ENCODE peak calls at places on chromosome 16, in seven cellular contexts. One of them, this sample, is unnamed.

GRCh38 chr16:1762196-1762878 is 9.0 kb downstream of the NME3 start:
- DNase-seq in H9: no peak
- DNase-seq in body of pancreas: no peak
- DNase-seq in stomach: no peak
- DNase-seq in heart right ventricle: no peak
- DNase-seq in testis: no peak
- DNase-seq in RWPE1: no peak
- DNase-seq in this sample: no peak

GRCh38 chr16:30637952-30638351 is 12.8 kb upstream of the PRR14 start:
- DNase-seq in H9: no peak
- DNase-seq in body of pancreas: no peak
- DNase-seq in stomach: no peak
- DNase-seq in heart right ventricle: no peak
- DNase-seq in testis: no peak
- DNase-seq in RWPE1: peak; percentile 28
- DNase-seq in this sample: no peak

GRCh38 chr16:55021595-55022475 is 91.2 kb downstream of the IRX5 start:
- DNase-seq in H9: peak; percentile 78
- DNase-seq in body of pancreas: no peak
- DNase-seq in stomach: no peak
- DNase-seq in heart right ventricle: no peak
- DNase-seq in testis: no peak
- DNase-seq in RWPE1: peak; percentile 41
- DNase-seq in this sample: no peak

GRCh38 chr16:23288726-23289512 is 13.2 kb upstream of the SCNN1B start:
- DNase-seq in H9: no peak
- DNase-seq in body of pancreas: no peak
- DNase-seq in stomach: no peak
- DNase-seq in heart right ventricle: no peak
- DNase-seq in testis: no peak
- DNase-seq in RWPE1: no peak
- DNase-seq in this sample: no peak

GRCh38 chr16:85902366-85903155 is 3.6 kb downstream of the IRF8 start:
- DNase-seq in H9: no peak
- DNase-seq in body of pancreas: no peak
- DNase-seq in stomach: peak; percentile 39
- DNase-seq in heart right ventricle: no peak
- DNase-seq in testis: no peak
- DNase-seq in RWPE1: no peak
- DNase-seq in this sample: no peak

GRCh38 chr16:57474671-57475661 is 11.3 kb downstream of the DOK4 start:
- DNase-seq in H9: peak; percentile 24
- DNase-seq in body of pancreas: no peak
- DNase-seq in stomach: no peak
- DNase-seq in heart right ventricle: no peak
- DNase-seq in testis: no peak
- DNase-seq in RWPE1: no peak
- DNase-seq in this sample: no peak

GRCh38 chr16:75019007-75019406 is 20.2 kb downstream of the ZNRF1 start:
- DNase-seq in H9: no peak
- DNase-seq in body of pancreas: no peak
- DNase-seq in stomach: no peak
- DNase-seq in heart right ventricle: no peak
- DNase-seq in testis: no peak
- DNase-seq in RWPE1: no peak
- DNase-seq in this sample: no peak

GRCh38 chr16:2250652-2251280 is 621 bp downstream of the ECI1 start:
- DNase-seq in H9: no peak
- DNase-seq in body of pancreas: peak; percentile 61
- DNase-seq in stomach: peak; percentile 62
- DNase-seq in heart right ventricle: no peak
- DNase-seq in testis: peak; percentile 44
- DNase-seq in RWPE1: no peak
- DNase-seq in this sample: no peak

GRCh38 chr16:306911-307370 is 24.0 kb downstream of the PDIA2 start:
- DNase-seq in H9: no peak
- DNase-seq in body of pancreas: no peak
- DNase-seq in stomach: no peak
- DNase-seq in heart right ventricle: no peak
- DNase-seq in testis: no peak
- DNase-seq in RWPE1: no peak
- DNase-seq in this sample: no peak
- H3K27ac ChIP-seq in H9: no peak overlapping the region
- H3K27ac ChIP-seq in body of pancreas: no peak overlapping the region
- H3K27ac ChIP-seq in stomach: no peak overlapping the region
- H3K27ac ChIP-seq in heart right ventricle: no peak overlapping the region
- H3K27ac ChIP-seq in testis: no peak overlapping the region
- H3K27ac ChIP-seq in RWPE1: peak overlapping the region; percentile 44
- H3K27ac ChIP-seq in this sample: no peak overlapping the region

GRCh38 chr16:4320571-4321137 is 4.8 kb downstream of the GLIS2 start:
- DNase-seq in H9: no peak
- DNase-seq in body of pancreas: peak; percentile 12
- DNase-seq in stomach: no peak
- DNase-seq in heart right ventricle: no peak
- DNase-seq in testis: no peak
- DNase-seq in RWPE1: no peak
- DNase-seq in this sample: no peak

GRCh38 chr16:4323071-4323844 is 7.4 kb downstream of the GLIS2 start:
- DNase-seq in H9: no peak
- DNase-seq in body of pancreas: peak; percentile 49
- DNase-seq in stomach: peak; percentile 47
- DNase-seq in heart right ventricle: no peak
- DNase-seq in testis: no peak
- DNase-seq in RWPE1: peak; percentile 76
- DNase-seq in this sample: no peak

GRCh38 chr16:4320030-4320429 is 4.2 kb downstream of the GLIS2 start:
- DNase-seq in H9: no peak
- DNase-seq in body of pancreas: no peak
- DNase-seq in stomach: no peak
- DNase-seq in heart right ventricle: no peak
- DNase-seq in testis: no peak
- DNase-seq in RWPE1: no peak
- DNase-seq in this sample: no peak

GRCh38 chr16:4322121-4323035 is 6.5 kb downstream of the GLIS2 start:
- DNase-seq in H9: no peak
- DNase-seq in body of pancreas: peak; percentile 15
- DNase-seq in stomach: no peak
- DNase-seq in heart right ventricle: no peak
- DNase-seq in testis: no peak
- DNase-seq in RWPE1: no peak
- DNase-seq in this sample: no peak

DNA sequence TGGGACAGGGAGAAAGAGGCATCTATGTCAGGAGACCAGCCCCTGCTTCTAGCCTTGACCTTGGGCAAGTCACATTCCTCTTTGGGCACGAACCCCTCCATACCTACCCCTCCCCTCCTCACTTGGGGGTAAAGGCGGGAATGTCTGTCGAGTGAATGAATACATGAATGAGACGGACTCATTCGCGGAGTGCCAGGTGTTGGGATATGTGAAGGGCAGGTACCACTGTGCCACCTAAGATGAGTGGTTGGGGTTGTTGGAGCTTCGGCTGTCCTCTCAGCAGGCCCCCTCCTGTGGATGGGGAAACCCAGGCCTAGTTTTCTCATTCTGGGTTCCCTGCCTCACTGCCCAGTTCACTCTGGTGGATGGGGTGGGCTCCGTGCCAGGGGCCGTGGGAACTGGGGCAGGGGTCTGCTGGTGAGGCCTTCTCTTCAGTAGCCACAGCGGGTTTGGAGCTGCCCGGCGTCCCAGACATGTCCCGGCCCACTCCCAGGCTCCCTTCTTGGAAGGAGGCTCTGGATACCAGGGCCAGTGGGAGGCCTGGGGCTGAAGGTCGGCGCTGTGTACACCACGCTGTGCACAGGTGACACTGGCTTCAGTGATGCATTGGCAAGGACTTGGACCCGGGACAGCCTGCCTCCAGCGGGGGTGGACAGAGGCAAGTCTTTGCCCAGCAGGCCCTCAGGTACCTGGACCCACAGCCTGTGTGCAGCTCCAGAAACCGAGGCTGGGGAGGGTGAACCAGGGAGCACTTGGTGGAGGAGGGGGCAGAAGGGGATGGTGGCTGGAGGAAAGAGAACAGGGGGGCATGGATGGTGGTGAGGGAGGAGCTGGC is 5.6 kb downstream of the GLIS2 start:
- DNase-seq in H9: no peak
- DNase-seq in body of pancreas: peak; percentile 12
- DNase-seq in stomach: no peak
- DNase-seq in heart right ventricle: no peak
- DNase-seq in testis: no peak
- DNase-seq in RWPE1: no peak
- DNase-seq in this sample: no peak
- H3K27ac ChIP-seq in H9: no peak overlapping the region
- H3K27ac ChIP-seq in body of pancreas: peak overlapping the region; percentile 90
- H3K27ac ChIP-seq in stomach: no peak overlapping the region
- H3K27ac ChIP-seq in heart right ventricle: peak overlapping the region; percentile 53
- H3K27ac ChIP-seq in testis: no peak overlapping the region
- H3K27ac ChIP-seq in RWPE1: peak overlapping the region; percentile 97
- H3K27ac ChIP-seq in this sample: peak overlapping the region; percentile 94

GRCh38 chr16:82136956-82137818 is 32.8 kb downstream of the MPHOSPH6 start:
- DNase-seq in H9: no peak
- DNase-seq in body of pancreas: no peak
- DNase-seq in stomach: no peak
- DNase-seq in heart right ventricle: no peak
- DNase-seq in testis: no peak
- DNase-seq in RWPE1: no peak
- DNase-seq in this sample: no peak

GRCh38 chr16:82138478-82139285 is 31.3 kb downstream of the MPHOSPH6 start:
- DNase-seq in H9: no peak
- DNase-seq in body of pancreas: no peak
- DNase-seq in stomach: no peak
- DNase-seq in heart right ventricle: no peak
- DNase-seq in testis: no peak
- DNase-seq in RWPE1: peak; percentile 18
- DNase-seq in this sample: no peak

GRCh38 chr16:82135844-82136243 is 34.2 kb downstream of the MPHOSPH6 start:
- DNase-seq in H9: no peak
- DNase-seq in body of pancreas: no peak
- DNase-seq in stomach: no peak
- DNase-seq in heart right ventricle: no peak
- DNase-seq in testis: no peak
- DNase-seq in RWPE1: no peak
- DNase-seq in this sample: no peak

GRCh38 chr16:82134884-82135283 is 35.1 kb downstream of the MPHOSPH6 start:
- DNase-seq in H9: no peak
- DNase-seq in body of pancreas: no peak
- DNase-seq in stomach: no peak
- DNase-seq in heart right ventricle: no peak
- DNase-seq in testis: no peak
- DNase-seq in RWPE1: no peak
- DNase-seq in this sample: no peak

DNA sequence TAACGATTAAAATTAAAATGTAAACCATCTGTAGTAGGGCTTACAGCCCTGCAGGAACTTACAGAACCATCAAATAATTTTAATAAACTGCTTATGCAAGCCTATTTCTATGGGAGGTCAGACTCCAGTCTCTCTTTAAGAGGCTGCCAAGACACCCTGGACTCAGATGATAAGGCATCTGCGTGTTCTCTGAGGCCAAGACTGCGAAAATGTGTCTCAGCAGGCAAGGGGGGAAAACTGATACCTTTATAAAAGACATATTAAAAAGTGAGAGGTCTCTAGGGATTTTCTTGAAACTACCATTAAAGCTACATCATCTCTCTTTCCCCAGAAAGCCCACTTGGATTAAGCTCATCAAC is 32.2 kb downstream of the MPHOSPH6 start:
- DNase-seq in H9: no peak
- DNase-seq in body of pancreas: no peak
- DNase-seq in stomach: no peak
- DNase-seq in heart right ventricle: no peak
- DNase-seq in testis: no peak
- DNase-seq in RWPE1: no peak
- DNase-seq in this sample: no peak
- H3K27ac ChIP-seq in H9: no peak overlapping the region
- H3K27ac ChIP-seq in body of pancreas: no peak overlapping the region
- H3K27ac ChIP-seq in stomach: no peak overlapping the region
- H3K27ac ChIP-seq in heart right ventricle: no peak overlapping the region
- H3K27ac ChIP-seq in testis: no peak overlapping the region
- H3K27ac ChIP-seq in RWPE1: no peak overlapping the region
- H3K27ac ChIP-seq in this sample: no peak overlapping the region

GRCh38 chr16:89122322-89122831 is 28.7 kb downstream of the ACSF3 start:
- DNase-seq in H9: no peak
- DNase-seq in body of pancreas: no peak
- DNase-seq in stomach: peak; percentile 73
- DNase-seq in heart right ventricle: no peak
- DNase-seq in testis: no peak
- DNase-seq in RWPE1: peak; percentile 53
- DNase-seq in this sample: no peak
- H3K27ac ChIP-seq in H9: no peak overlapping the region
- H3K27ac ChIP-seq in body of pancreas: no peak overlapping the region
- H3K27ac ChIP-seq in stomach: peak overlapping the region; percentile 42
- H3K27ac ChIP-seq in heart right ventricle: no peak overlapping the region
- H3K27ac ChIP-seq in testis: no peak overlapping the region
- H3K27ac ChIP-seq in RWPE1: peak overlapping the region; percentile 41
- H3K27ac ChIP-seq in this sample: no peak overlapping the region

GRCh38 chr16:66516808-66517585 is 32.9 kb downstream of the TK2 start:
- DNase-seq in H9: peak; percentile 44
- DNase-seq in body of pancreas: peak; percentile 98
- DNase-seq in stomach: peak; percentile 97
- DNase-seq in heart right ventricle: peak; percentile 99
- DNase-seq in testis: peak; percentile 95
- DNase-seq in RWPE1: peak; percentile 96
- DNase-seq in this sample: peak; percentile 97

GRCh38 chr16:66516172-66516807 is 33.6 kb downstream of the TK2 start:
- DNase-seq in H9: no peak
- DNase-seq in body of pancreas: no peak
- DNase-seq in stomach: no peak
- DNase-seq in heart right ventricle: no peak
- DNase-seq in testis: no peak
- DNase-seq in RWPE1: no peak
- DNase-seq in this sample: no peak

GRCh38 chr16:66519482-66519881 is 30.4 kb downstream of the TK2 start:
- DNase-seq in H9: no peak
- DNase-seq in body of pancreas: no peak
- DNase-seq in stomach: no peak
- DNase-seq in heart right ventricle: no peak
- DNase-seq in testis: no peak
- DNase-seq in RWPE1: no peak
- DNase-seq in this sample: no peak

GRCh38 chr16:66515543-66516171 is 34.3 kb downstream of the TK2 start:
- DNase-seq in H9: peak; percentile 50
- DNase-seq in body of pancreas: no peak
- DNase-seq in stomach: no peak
- DNase-seq in heart right ventricle: no peak
- DNase-seq in testis: no peak
- DNase-seq in RWPE1: no peak
- DNase-seq in this sample: no peak

GRCh38 chr16:66517586-66518263 is 32.2 kb downstream of the TK2 start:
- DNase-seq in H9: no peak
- DNase-seq in body of pancreas: peak; percentile 34
- DNase-seq in stomach: no peak
- DNase-seq in heart right ventricle: no peak
- DNase-seq in testis: no peak
- DNase-seq in RWPE1: no peak
- DNase-seq in this sample: no peak
- H3K27ac ChIP-seq in H9: no peak overlapping the region
- H3K27ac ChIP-seq in body of pancreas: peak overlapping the region; percentile 100
- H3K27ac ChIP-seq in stomach: peak overlapping the region; percentile 95
- H3K27ac ChIP-seq in heart right ventricle: peak overlapping the region; percentile 98
- H3K27ac ChIP-seq in testis: peak overlapping the region; percentile 78
- H3K27ac ChIP-seq in RWPE1: peak overlapping the region; percentile 85
- H3K27ac ChIP-seq in this sample: peak overlapping the region; percentile 89